ENCODE peak calls at places on chromosomes 3 and 15, in eight cellular contexts. One of them, this sample, is unnamed. For H3K27me3, the result is how much of the 10 kb centered on the place peaks cover.

GRCh38 chr3:107904536-107905066 is 186.2 kb downstream of the CD47 start:
- DNase-seq in aorta: no peak
- DNase-seq in heart right ventricle: no peak
- DNase-seq in ovary: peak
- DNase-seq in transverse colon: no peak
- DNase-seq in H1: no peak
- DNase-seq in mesenchymal stem cell: no peak
- DNase-seq in thoracic aorta: no peak
- DNase-seq in this sample: no peak

GRCh38 chr3:59451041-59451763 is 401.4 kb upstream of the CFAP20DC start:
- DNase-seq in aorta: no peak
- DNase-seq in heart right ventricle: no peak
- DNase-seq in ovary: no peak
- DNase-seq in transverse colon: peak
- DNase-seq in H1: no peak
- DNase-seq in mesenchymal stem cell: peak
- DNase-seq in thoracic aorta: no peak
- DNase-seq in this sample: no peak

GRCh38 chr3:152964901-152965609 is 130.1 kb downstream of the P2RY1 start:
- DNase-seq in aorta: no peak
- DNase-seq in heart right ventricle: no peak
- DNase-seq in ovary: no peak
- DNase-seq in transverse colon: no peak
- DNase-seq in H1: no peak
- DNase-seq in mesenchymal stem cell: no peak
- DNase-seq in thoracic aorta: no peak
- DNase-seq in this sample: no peak

GRCh38 chr3:81985996-81986723 is 224.7 kb upstream of the GBE1 start:
- DNase-seq in aorta: no peak
- DNase-seq in heart right ventricle: no peak
- DNase-seq in ovary: no peak
- DNase-seq in transverse colon: no peak
- DNase-seq in H1: no peak
- DNase-seq in mesenchymal stem cell: no peak
- DNase-seq in thoracic aorta: no peak
- DNase-seq in this sample: no peak

GRCh38 chr15:41966414-41966812 is 5.9 kb downstream of the EHD4 start:
- DNase-seq in aorta: no peak
- DNase-seq in heart right ventricle: no peak
- DNase-seq in ovary: no peak
- DNase-seq in transverse colon: peak
- DNase-seq in H1: no peak
- DNase-seq in mesenchymal stem cell: no peak
- DNase-seq in thoracic aorta: no peak
- DNase-seq in this sample: no peak

GRCh38 chr3:129793356-129793755 is 100.2 kb downstream of the TMCC1 start:
- DNase-seq in aorta: no peak
- DNase-seq in heart right ventricle: no peak
- DNase-seq in ovary: no peak
- DNase-seq in transverse colon: no peak
- DNase-seq in H1: no peak
- DNase-seq in mesenchymal stem cell: peak
- DNase-seq in thoracic aorta: no peak
- DNase-seq in this sample: peak

GRCh38 chr15:75237316-75237982 is 20.7 kb upstream of the GOLGA6C start:
- DNase-seq in aorta: no peak
- DNase-seq in heart right ventricle: no peak
- DNase-seq in ovary: peak
- DNase-seq in transverse colon: no peak
- DNase-seq in H1: no peak
- DNase-seq in mesenchymal stem cell: no peak
- DNase-seq in thoracic aorta: no peak
- DNase-seq in this sample: no peak

GRCh38 chr15:62994975-62995730 is 47.4 kb upstream of the TPM1 start:
- DNase-seq in aorta: no peak
- DNase-seq in heart right ventricle: no peak
- DNase-seq in ovary: no peak
- DNase-seq in transverse colon: no peak
- DNase-seq in H1: no peak
- DNase-seq in mesenchymal stem cell: no peak
- DNase-seq in thoracic aorta: no peak
- DNase-seq in this sample: peak

GRCh38 chr3:12809001-12809400 is 12.5 kb downstream of the CAND2 start:
- DNase-seq in aorta: no peak
- DNase-seq in heart right ventricle: no peak
- DNase-seq in ovary: no peak
- DNase-seq in transverse colon: no peak
- DNase-seq in H1: no peak
- DNase-seq in mesenchymal stem cell: no peak
- DNase-seq in thoracic aorta: no peak
- DNase-seq in this sample: no peak

GRCh38 chr15:64856429-64857145 is 14.9 kb downstream of the PLEKHO2 start:
- DNase-seq in aorta: peak
- DNase-seq in heart right ventricle: peak
- DNase-seq in ovary: peak
- DNase-seq in transverse colon: no peak
- DNase-seq in H1: no peak
- DNase-seq in mesenchymal stem cell: peak
- DNase-seq in thoracic aorta: no peak
- DNase-seq in this sample: no peak

GRCh38 chr3:54127499-54128056 is 5.2 kb downstream of the CACNA2D3 start:
- DNase-seq in aorta: no peak
- DNase-seq in heart right ventricle: no peak
- DNase-seq in ovary: no peak
- DNase-seq in transverse colon: no peak
- DNase-seq in H1: no peak
- DNase-seq in mesenchymal stem cell: no peak
- DNase-seq in thoracic aorta: no peak
- DNase-seq in this sample: no peak
- H3K27me3 ChIP-seq in aorta: under half
- H3K27me3 ChIP-seq in heart right ventricle: under half
- H3K27me3 ChIP-seq in ovary: under half
- H3K27me3 ChIP-seq in transverse colon: under half
- H3K27me3 ChIP-seq in H1: under half
- H3K27me3 ChIP-seq in mesenchymal stem cell: under half
- H3K27me3 ChIP-seq in thoracic aorta: under half
- H3K27me3 ChIP-seq in this sample: under half

GRCh38 chr15:70555713-70556112 is 207.6 kb downstream of the UACA start:
- DNase-seq in aorta: no peak
- DNase-seq in heart right ventricle: no peak
- DNase-seq in ovary: no peak
- DNase-seq in transverse colon: no peak
- DNase-seq in H1: no peak
- DNase-seq in mesenchymal stem cell: no peak
- DNase-seq in thoracic aorta: no peak
- DNase-seq in this sample: no peak

GRCh38 chr15:70558406-70559222 is 204.7 kb downstream of the UACA start:
- DNase-seq in aorta: no peak
- DNase-seq in heart right ventricle: no peak
- DNase-seq in ovary: no peak
- DNase-seq in transverse colon: no peak
- DNase-seq in H1: no peak
- DNase-seq in mesenchymal stem cell: no peak
- DNase-seq in thoracic aorta: no peak
- DNase-seq in this sample: no peak

GRCh38 chr15:70557506-70558258 is 205.7 kb downstream of the UACA start:
- DNase-seq in aorta: no peak
- DNase-seq in heart right ventricle: no peak
- DNase-seq in ovary: no peak
- DNase-seq in transverse colon: no peak
- DNase-seq in H1: no peak
- DNase-seq in mesenchymal stem cell: no peak
- DNase-seq in thoracic aorta: no peak
- DNase-seq in this sample: no peak

GRCh38 chr15:70556376-70556775 is 207.0 kb downstream of the UACA start:
- DNase-seq in aorta: no peak
- DNase-seq in heart right ventricle: no peak
- DNase-seq in ovary: no peak
- DNase-seq in transverse colon: no peak
- DNase-seq in H1: no peak
- DNase-seq in mesenchymal stem cell: no peak
- DNase-seq in thoracic aorta: no peak
- DNase-seq in this sample: no peak

DNA sequence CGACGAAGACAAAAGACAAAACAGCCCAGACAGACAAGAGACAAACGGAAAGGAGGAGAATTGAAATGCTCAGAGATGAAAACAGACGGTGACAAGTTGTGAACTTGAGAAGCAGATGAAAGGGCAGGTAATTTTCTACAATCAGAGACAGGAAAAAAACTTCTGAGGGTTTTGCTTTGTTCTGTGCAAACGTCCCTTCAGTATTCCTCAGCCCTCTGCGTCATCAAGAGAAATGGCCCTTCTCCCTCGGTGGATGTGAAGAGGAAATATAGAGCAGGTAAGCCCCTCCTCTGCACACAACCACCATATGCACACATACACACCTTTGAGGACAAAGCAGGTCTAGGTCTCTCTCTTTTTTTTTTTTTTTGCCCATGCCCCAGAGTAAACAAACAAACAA is 206.6 kb downstream of the UACA start:
- DNase-seq in aorta: no peak
- DNase-seq in heart right ventricle: no peak
- DNase-seq in ovary: no peak
- DNase-seq in transverse colon: no peak
- DNase-seq in H1: no peak
- DNase-seq in mesenchymal stem cell: no peak
- DNase-seq in thoracic aorta: no peak
- DNase-seq in this sample: no peak
- H3K27me3 ChIP-seq in aorta: under half
- H3K27me3 ChIP-seq in heart right ventricle: under half
- H3K27me3 ChIP-seq in ovary: under half
- H3K27me3 ChIP-seq in transverse colon: under half
- H3K27me3 ChIP-seq in H1: under half
- H3K27me3 ChIP-seq in mesenchymal stem cell: half or more
- H3K27me3 ChIP-seq in thoracic aorta: under half
- H3K27me3 ChIP-seq in this sample: under half

DNA sequence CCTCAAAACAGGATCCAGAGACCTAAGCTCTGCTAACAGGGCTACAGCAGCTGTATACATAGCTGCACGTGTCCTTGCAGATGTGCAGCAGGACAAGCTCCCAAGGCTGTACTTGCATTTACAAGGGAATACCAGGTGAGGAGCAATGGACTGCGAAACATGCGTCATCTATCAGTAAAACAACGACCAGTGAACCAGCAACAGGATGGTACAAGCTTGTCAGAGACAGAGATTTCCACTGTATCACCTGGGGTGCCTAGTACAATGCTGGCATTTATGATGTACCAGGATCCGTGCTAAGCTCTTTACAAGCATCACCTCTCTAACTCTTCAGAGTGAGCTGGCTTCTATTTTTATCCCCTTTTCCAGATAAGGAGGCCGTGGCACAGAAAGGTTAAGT is 227.3 kb downstream of the FOXP1 start:
- DNase-seq in aorta: no peak
- DNase-seq in heart right ventricle: no peak
- DNase-seq in ovary: no peak
- DNase-seq in transverse colon: no peak
- DNase-seq in H1: no peak
- DNase-seq in mesenchymal stem cell: no peak
- DNase-seq in thoracic aorta: no peak
- DNase-seq in this sample: no peak
- H3K27me3 ChIP-seq in aorta: under half
- H3K27me3 ChIP-seq in heart right ventricle: under half
- H3K27me3 ChIP-seq in ovary: under half
- H3K27me3 ChIP-seq in transverse colon: under half
- H3K27me3 ChIP-seq in H1: under half
- H3K27me3 ChIP-seq in mesenchymal stem cell: under half
- H3K27me3 ChIP-seq in thoracic aorta: under half
- H3K27me3 ChIP-seq in this sample: under half

DNA sequence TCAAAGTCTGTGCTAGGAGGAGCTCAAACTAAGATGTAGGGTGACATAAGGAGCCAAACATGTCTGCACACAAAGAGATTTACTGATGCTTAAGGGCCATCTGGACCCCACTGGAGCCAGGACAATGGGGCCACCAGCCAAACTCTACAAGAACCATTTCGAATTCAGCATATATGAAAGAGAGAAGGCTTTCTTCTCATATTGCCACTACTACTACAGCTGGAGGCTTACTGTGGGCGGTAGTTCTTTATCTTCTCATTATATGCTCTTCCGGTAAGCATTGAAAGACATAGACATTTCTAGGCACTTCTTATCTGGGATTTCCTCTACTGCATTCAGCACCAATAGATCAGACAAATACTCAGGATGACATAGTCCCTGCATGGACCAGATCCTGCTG is 404.4 kb upstream of the PROK2 start:
- DNase-seq in aorta: no peak
- DNase-seq in heart right ventricle: no peak
- DNase-seq in ovary: no peak
- DNase-seq in transverse colon: no peak
- DNase-seq in H1: no peak
- DNase-seq in mesenchymal stem cell: no peak
- DNase-seq in thoracic aorta: no peak
- DNase-seq in this sample: no peak
- H3K27me3 ChIP-seq in aorta: under half
- H3K27me3 ChIP-seq in heart right ventricle: under half
- H3K27me3 ChIP-seq in ovary: under half
- H3K27me3 ChIP-seq in transverse colon: under half
- H3K27me3 ChIP-seq in H1: under half
- H3K27me3 ChIP-seq in mesenchymal stem cell: under half
- H3K27me3 ChIP-seq in thoracic aorta: under half
- H3K27me3 ChIP-seq in this sample: under half

GRCh38 chr3:45337839-45338470 is 50.4 kb upstream of the LARS2 start:
- DNase-seq in aorta: no peak
- DNase-seq in heart right ventricle: no peak
- DNase-seq in ovary: no peak
- DNase-seq in transverse colon: no peak
- DNase-seq in H1: no peak
- DNase-seq in mesenchymal stem cell: no peak
- DNase-seq in thoracic aorta: no peak
- DNase-seq in this sample: no peak

GRCh38 chr3:45345849-45346535 is 42.4 kb upstream of the LARS2 start:
- DNase-seq in aorta: no peak
- DNase-seq in heart right ventricle: no peak
- DNase-seq in ovary: no peak
- DNase-seq in transverse colon: no peak
- DNase-seq in H1: no peak
- DNase-seq in mesenchymal stem cell: no peak
- DNase-seq in thoracic aorta: no peak
- DNase-seq in this sample: peak

GRCh38 chr3:45347329-45348000 is 40.9 kb upstream of the LARS2 start:
- DNase-seq in aorta: no peak
- DNase-seq in heart right ventricle: no peak
- DNase-seq in ovary: no peak
- DNase-seq in transverse colon: no peak
- DNase-seq in H1: no peak
- DNase-seq in mesenchymal stem cell: no peak
- DNase-seq in thoracic aorta: no peak
- DNase-seq in this sample: peak

GRCh38 chr3:45343947-45344346 is 44.4 kb upstream of the LARS2 start:
- DNase-seq in aorta: no peak
- DNase-seq in heart right ventricle: no peak
- DNase-seq in ovary: no peak
- DNase-seq in transverse colon: no peak
- DNase-seq in H1: no peak
- DNase-seq in mesenchymal stem cell: peak
- DNase-seq in thoracic aorta: no peak
- DNase-seq in this sample: no peak

GRCh38 chr3:45341876-45342275 is 46.5 kb upstream of the LARS2 start:
- DNase-seq in aorta: no peak
- DNase-seq in heart right ventricle: no peak
- DNase-seq in ovary: no peak
- DNase-seq in transverse colon: no peak
- DNase-seq in H1: no peak
- DNase-seq in mesenchymal stem cell: no peak
- DNase-seq in thoracic aorta: no peak
- DNase-seq in this sample: no peak
- H3K27me3 ChIP-seq in aorta: under half
- H3K27me3 ChIP-seq in heart right ventricle: under half
- H3K27me3 ChIP-seq in ovary: under half
- H3K27me3 ChIP-seq in transverse colon: under half
- H3K27me3 ChIP-seq in H1: under half
- H3K27me3 ChIP-seq in mesenchymal stem cell: half or more
- H3K27me3 ChIP-seq in thoracic aorta: under half
- H3K27me3 ChIP-seq in this sample: under half

GRCh38 chr3:141050913-141051632 is at the start of gene SPSB4:
- DNase-seq in aorta: peak
- DNase-seq in heart right ventricle: peak
- DNase-seq in ovary: no peak
- DNase-seq in transverse colon: peak
- DNase-seq in H1: peak
- DNase-seq in mesenchymal stem cell: peak
- DNase-seq in thoracic aorta: peak
- DNase-seq in this sample: peak
- H3K27me3 ChIP-seq in aorta: under half
- H3K27me3 ChIP-seq in heart right ventricle: under half
- H3K27me3 ChIP-seq in ovary: under half
- H3K27me3 ChIP-seq in transverse colon: half or more
- H3K27me3 ChIP-seq in H1: under half
- H3K27me3 ChIP-seq in mesenchymal stem cell: half or more
- H3K27me3 ChIP-seq in thoracic aorta: under half
- H3K27me3 ChIP-seq in this sample: under half